ENCODE peak calls at places on chromosomes 3 and 15, in seven cellular contexts. Q, X, T, G, Y, A and H are unnamed samples.

GRCh38 chr3:13013994-13014754 is 59.1 kb downstream of the IQSEC1 start:
- DNase-seq in Q (peak; percentile 50), X (no peak), T (no peak), G (no peak), Y (no peak), A (no peak), H (no peak)

GRCh38 chr3:140827894-140828293 is 113.7 kb upstream of the SLC25A36 start:
- DNase-seq in Q (no peak), X (no peak), T (no peak), G (no peak), Y (no peak), A (no peak), H (no peak)

GRCh38 chr3:64214697-64215018 is 10.6 kb downstream of the PRICKLE2 start:
- DNase-seq in Q (no peak), X (peak; percentile 40), T (peak; percentile 52), G (no peak), Y (peak; percentile 46), A (no peak), H (no peak)

GRCh38 chr3:144866504-144866903 is 894.9 kb downstream of the DIPK2A start:
- DNase-seq in Q (no peak), X (no peak), T (no peak), G (no peak), Y (no peak), A (no peak), H (no peak)

GRCh38 chr3:70550723-70551319 is 238.4 kb upstream of the MDFIC2 start:
- DNase-seq in Q (peak; percentile 1), X (peak; percentile 75), T (peak; percentile 27), G (peak; percentile 57), Y (peak; percentile 65), A (peak; percentile 44), H (peak; percentile 69)

GRCh38 chr15:25245801-25246622 is 192.8 kb downstream of the UBE3A start:
- DNase-seq in Q (no peak), X (no peak), T (no peak), G (peak; percentile 13), Y (peak; percentile 2), A (no peak), H (no peak)

GRCh38 chr3:97131476-97131875 is 317.1 kb downstream of the EPHA6 start:
- DNase-seq in Q (peak; percentile 28), X (no peak), T (no peak), G (no peak), Y (no peak), A (no peak), H (no peak)

GRCh38 chr3:16503191-16503776 is 10.2 kb downstream of the RFTN1 start:
- DNase-seq in Q (no peak), X (no peak), T (peak; percentile 4), G (no peak), Y (no peak), A (no peak), H (no peak)

GRCh38 chr3:83216919-83217594 is 1455.6 kb upstream of the GBE1 start:
- DNase-seq in Q (no peak), X (no peak), T (no peak), G (no peak), Y (no peak), A (no peak), H (no peak)

GRCh38 chr15:89647191-89647851 is 7.9 kb downstream of the KIF7 start:
- DNase-seq in Q (peak; percentile 94), X (peak; percentile 68), T (peak; percentile 31), G (peak; percentile 89), Y (peak; percentile 70), A (peak; percentile 72), H (peak; percentile 94)

GRCh38 chr15:80977627-80978036 is 12.0 kb downstream of the MESD start:
- DNase-seq in Q (peak; percentile 48), X (peak; percentile 74), T (peak; percentile 47), G (peak; percentile 78), Y (peak; percentile 56), A (peak; percentile 43), H (peak; percentile 73)

GRCh38 chr15:73717206-73717605 is 33.0 kb downstream of the CD276 start:
- DNase-seq in Q (no peak), X (no peak), T (no peak), G (no peak), Y (no peak), A (no peak), H (no peak)

GRCh38 chr3:49844464-49845183 is 11.7 kb downstream of the TRAIP start:
- DNase-seq in Q (no peak), X (no peak), T (no peak), G (no peak), Y (no peak), A (peak; percentile 35), H (no peak)

GRCh38 chr15:60162911-60163310 is 158.8 kb downstream of the FOXB1 start:
- DNase-seq in Q (no peak), X (no peak), T (no peak), G (no peak), Y (no peak), A (no peak), H (no peak)

GRCh38 chr3:195097331-195098255 is 173.4 kb downstream of the XXYLT1 start:
- DNase-seq in Q (no peak), X (no peak), T (no peak), G (no peak), Y (no peak), A (no peak), H (no peak)

GRCh38 chr3:58492385-58492970 is 582 bp downstream of the KCTD6 start:
- DNase-seq in Q (peak; percentile 44), X (no peak), T (no peak), G (no peak), Y (no peak), A (peak; percentile 19), H (peak; percentile 12)

GRCh38 chr3:47108546-47108945 is 55.4 kb downstream of the SETD2 start:
- DNase-seq in Q (no peak), X (no peak), T (peak; percentile 7), G (peak; percentile 35), Y (no peak), A (no peak), H (no peak)

GRCh38 chr15:71109130-71109529 is 6.1 kb upstream of the THSD4 start:
- DNase-seq in Q (no peak), X (no peak), T (peak; percentile 79), G (no peak), Y (no peak), A (peak; percentile 42), H (no peak)
- TF ChIP-seq CTCF in Q (peak; percentile 50), X (no peak), T (peak; percentile 65), G (no peak), Y (peak; percentile 10), A (peak; percentile 20), H (no peak)

DNA sequence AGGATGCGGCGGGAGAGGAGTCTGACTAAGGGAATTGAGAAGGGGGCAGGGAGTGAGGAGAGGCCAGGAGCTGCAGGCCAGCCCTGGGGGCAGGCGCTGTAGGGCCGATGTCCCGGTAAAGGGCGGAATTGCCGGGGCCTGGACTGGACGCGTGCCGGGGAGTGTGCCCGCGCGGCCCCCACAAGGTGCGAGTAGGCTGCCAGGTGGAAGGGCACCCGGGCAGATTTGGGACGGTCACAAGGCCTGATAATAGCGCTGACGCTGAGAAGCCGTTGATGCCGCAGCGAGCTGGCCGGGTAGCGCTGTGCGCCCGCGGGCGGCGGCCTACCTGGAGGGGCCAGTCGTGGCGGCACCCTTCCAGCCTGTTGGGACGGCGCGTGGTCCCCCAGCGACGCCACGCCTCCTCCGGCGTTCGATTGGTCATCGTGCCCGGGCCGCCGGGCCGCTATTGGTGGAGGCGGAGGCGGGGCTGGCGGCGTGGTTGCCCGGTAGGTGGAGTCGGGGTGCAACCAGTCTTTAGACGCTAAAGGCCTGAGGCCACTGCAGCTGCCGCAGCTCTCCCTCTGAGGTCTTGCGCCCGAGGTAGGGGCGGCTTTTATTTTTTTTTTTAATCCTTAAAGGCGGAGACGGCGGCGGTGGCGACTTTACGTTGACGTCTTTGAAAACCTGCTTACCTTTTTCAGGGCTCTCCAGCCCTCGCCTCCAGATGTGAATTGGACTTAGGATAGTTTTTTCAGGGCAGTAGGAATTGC is 919 bp downstream of the SLC25A38 start:
- DNase-seq in Q (peak; percentile 98), X (peak; percentile 96), T (peak; percentile 88), G (peak; percentile 97), Y (peak; percentile 95), A (peak; percentile 96), H (peak; percentile 98)
- TF ChIP-seq CTCF in Q (no peak), X (no peak), T (peak; percentile 56), G (no peak), Y (peak; percentile 31), A (no peak), H (no peak)

GRCh38 chr15:65412556-65412955 is 10.2 kb downstream of the IGDCC4 start:
- DNase-seq in Q (no peak), X (no peak), T (no peak), G (no peak), Y (no peak), A (no peak), H (no peak)

GRCh38 chr15:65413760-65414144 is 9.0 kb downstream of the IGDCC4 start:
- DNase-seq in Q (no peak), X (no peak), T (no peak), G (no peak), Y (no peak), A (peak; percentile 74), H (no peak)

GRCh38 chr15:65413051-65413759 is 9.5 kb downstream of the IGDCC4 start:
- DNase-seq in Q (no peak), X (no peak), T (no peak), G (no peak), Y (no peak), A (no peak), H (no peak)

GRCh38 chr15:65416845-65417416 is 5.8 kb downstream of the IGDCC4 start:
- DNase-seq in Q (no peak), X (no peak), T (no peak), G (peak; percentile 86), Y (peak; percentile 54), A (no peak), H (no peak)

DNA sequence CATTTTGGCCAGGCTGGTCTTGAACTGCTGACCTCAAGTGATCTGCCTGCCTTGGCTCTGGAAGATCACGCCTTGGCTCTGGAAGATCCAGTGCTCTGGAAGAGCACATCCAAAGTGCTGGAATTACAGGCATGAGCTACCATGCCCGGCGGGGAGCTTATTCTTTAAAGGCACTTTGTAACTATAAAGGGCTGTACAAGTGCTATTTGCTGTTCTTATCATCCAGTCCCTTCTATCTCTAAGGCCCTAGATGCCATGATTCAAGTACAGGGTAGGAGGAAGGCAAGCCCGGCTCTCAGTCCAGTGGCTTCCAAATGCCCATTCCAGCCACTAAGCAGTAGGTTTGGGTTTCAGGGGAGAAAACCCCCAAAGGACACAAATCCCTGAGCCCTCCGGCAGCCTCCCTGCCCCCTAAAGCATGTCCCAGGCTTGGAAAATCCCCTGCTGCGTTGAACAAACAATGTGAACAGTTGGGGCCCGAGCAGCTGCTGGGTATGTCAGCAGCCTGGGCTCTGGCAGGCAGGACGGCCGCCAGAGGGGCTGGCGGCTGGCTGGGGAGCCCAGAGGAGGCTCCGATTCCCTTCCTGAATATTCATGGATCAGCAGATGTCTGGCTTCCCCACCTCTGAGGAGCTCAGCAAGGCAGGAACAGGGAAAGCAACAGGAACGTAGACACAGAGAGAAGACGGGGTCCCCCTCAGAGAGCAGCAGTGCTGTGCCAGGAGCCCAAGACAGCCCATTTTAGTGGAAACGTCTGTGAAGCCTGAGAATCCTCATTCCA is 7.7 kb downstream of the IGDCC4 start:
- DNase-seq in Q (no peak), X (no peak), T (no peak), G (peak; percentile 94), Y (no peak), A (no peak), H (peak; percentile 55)
- TF ChIP-seq CTCF in Q (no peak), X (no peak), T (no peak), G (peak; percentile 37), Y (no peak), A (no peak), H (no peak)

DNA sequence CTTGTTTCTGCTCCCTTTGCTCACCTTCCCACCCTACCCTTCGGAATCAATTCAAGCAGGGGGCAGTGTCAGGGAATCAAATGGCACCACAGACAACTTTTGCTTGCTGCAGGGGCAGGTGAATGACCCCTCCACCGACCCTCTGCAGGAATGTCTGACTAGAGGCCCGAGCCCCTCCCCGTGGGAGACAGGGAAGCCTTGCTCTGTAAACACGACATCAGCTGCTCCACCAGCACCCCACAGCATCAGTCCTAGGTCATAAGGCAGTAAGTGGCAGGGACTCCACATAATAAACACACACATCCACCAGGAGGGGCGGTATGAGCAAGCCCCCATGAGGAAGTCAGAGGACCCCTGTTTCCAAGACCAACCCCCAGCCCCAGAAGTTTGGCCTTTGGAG is 2.0 kb upstream of the SLC26A6 start:
- DNase-seq in Q (no peak), X (no peak), T (no peak), G (no peak), Y (no peak), A (no peak), H (no peak)
- TF ChIP-seq CTCF in Q (no peak), X (no peak), T (peak; percentile 11), G (no peak), Y (no peak), A (no peak), H (no peak)